ENCODE peak calls at places on chromosomes 13 and 19, in four cellular contexts. F, V, C and I are unnamed samples.

GRCh38 chr13:64078025-64078424 is 2662.4 kb upstream of the PCDH20 start:
- DNase-seq in F (no peak), V (no peak), C (no peak), I (no peak)

GRCh38 chr13:46041335-46041934 is 11.1 kb downstream of the ZC3H13 start:
- DNase-seq in F (no peak), V (no peak), C (no peak), I (no peak)

GRCh38 chr13:72290962-72291681 is 424.1 kb upstream of the DACH1 start:
- DNase-seq in F (no peak), V (no peak), C (no peak), I (no peak)

GRCh38 chr13:113641426-113641825 is 16.6 kb downstream of the ATP4B start:
- DNase-seq in F (no peak), V (no peak), C (no peak), I (no peak)

GRCh38 chr19:33887891-33888290 is 91.2 kb downstream of the KCTD15 start:
- DNase-seq in V (no peak), C (no peak), F (no peak), I (no peak)

GRCh38 chr19:39498262-39499081 is at the start of gene DLL3:
- DNase-seq in F (no peak), C (no peak), V (no peak), I (no peak)

GRCh38 chr13:103142091-103142594 is 75.9 kb upstream of the SLC10A2 start:
- DNase-seq in V (no peak), F (no peak), C (no peak), I (no peak)

GRCh38 chr13:70490320-70490935 is 382.2 kb upstream of the KLHL1 start:
- DNase-seq in C (no peak), F (no peak), V (no peak), I (no peak)

GRCh38 chr19:16293133-16294085 is 31.2 kb upstream of the KLF2 start:
- DNase-seq in V (no peak), C (no peak), F (no peak), I (no peak)

GRCh38 chr19:5547881-5548280 is 19.9 kb downstream of the TINCR start:
- DNase-seq in V (no peak), F (no peak), C (no peak), I (no peak)

GRCh38 chr19:45121827-45122345 is 28.9 kb downstream of the PPP1R37 start:
- DNase-seq in C (no peak), F (no peak), V (no peak), I (peak; percentile 40)

GRCh38 chr13:97353927-97354326 is 80.0 kb upstream of the RAP2A start:
- DNase-seq in C (no peak), V (no peak), F (no peak), I (no peak)

GRCh38 chr13:107348931-107349330 is 781.0 kb upstream of the ARGLU1 start:
- DNase-seq in V (no peak), C (no peak), F (no peak), I (no peak)

GRCh38 chr13:50916701-50917184 is 7.2 kb downstream of the RNASEH2B start:
- DNase-seq in C (no peak), F (no peak), V (no peak), I (no peak)

GRCh38 chr13:28744091-28744536 is 25.3 kb upstream of the SLC46A3 start:
- DNase-seq in C (no peak), F (no peak), V (no peak), I (no peak)

GRCh38 chr19:3494051-3494450 is 6.4 kb downstream of the DOHH start:
- DNase-seq in C (no peak), F (no peak), V (no peak), I (no peak)

GRCh38 chr13:98664047-98664446 is 87.1 kb upstream of the STK24 start:
- DNase-seq in F (no peak), V (no peak), C (no peak), I (no peak)

GRCh38 chr13:95926231-95926630 is 127.0 kb downstream of the UGGT2 start:
- DNase-seq in V (no peak), C (no peak), F (no peak), I (no peak)

GRCh38 chr19:1082165-1082927 is 12.8 kb downstream of the POLR2E start:
- DNase-seq in V (no peak), F (peak; percentile 85), C (no peak), I (no peak)

GRCh38 chr19:35347171-35347929 is at the start of gene FFAR1:
- DNase-seq in V (peak; percentile 82), F (peak; percentile 24), C (peak; percentile 96), I (peak; percentile 96)

GRCh38 chr13:42048625-42049453 is at the start of gene DGKH:
- DNase-seq in V (peak; percentile 67), F (no peak), C (no peak), I (no peak)

GRCh38 chr13:109918179-109918651 is 131.8 kb upstream of the IRS2 start:
- DNase-seq in V (no peak), C (no peak), F (no peak), I (no peak)

GRCh38 chr19:4660181-4660791 is 9.9 kb downstream of the MYDGF start:
- DNase-seq in F (no peak), C (no peak), V (no peak), I (no peak)

GRCh38 chr19:33052352-33052972 is 12.2 kb downstream of the RHPN2 start:
- DNase-seq in C (no peak), F (no peak), V (no peak), I (no peak)

GRCh38 chr13:101757446-101758039 is 305.1 kb downstream of the ITGBL1 start:
- DNase-seq in V (peak; percentile 13), F (no peak), C (no peak), I (no peak)

GRCh38 chr19:33309826-33310225 is 7.5 kb upstream of the CEBPA start:
- DNase-seq in C (no peak), F (no peak), V (no peak), I (no peak)

GRCh38 chr13:20182231-20182846 is 10.4 kb downstream of the GJB2 start:
- DNase-seq in V (peak; percentile 79), F (peak; percentile 29), C (peak; percentile 41), I (peak; percentile 35)